ENCODE peak calls at places on chromosomes 16 and 17, in seven cellular contexts. Z is BJ, I is AG04450, S is K562, G is AG09319, V is mucosa of descending colon, N is RWPE1. Y is an unnamed sample.

GRCh38 chr17:77734371-77735050 is 224.0 kb upstream of the TNRC6C start:
- DNase-seq in I (no peak), N (peak), V (peak), S (peak), Z (no peak), G (peak), Y (peak)

GRCh38 chr17:10151667-10152496 is 46.5 kb downstream of the GAS7 start:
- DNase-seq in S (no peak), Z (no peak), V (peak), G (no peak), N (no peak), I (no peak), Y (no peak)

GRCh38 chr16:3641801-3642396 is 12.6 kb upstream of the DNASE1 start:
- DNase-seq in Z (no peak), N (no peak), V (no peak), G (no peak), I (no peak), S (peak), Y (no peak)

GRCh38 chr17:82932146-82933005 is 92.6 kb upstream of the ZNF750 start:
- DNase-seq in Z (no peak), S (no peak), I (peak), V (no peak), N (no peak), G (peak), Y (no peak)

GRCh38 chr17:17172990-17173389 is 33.1 kb downstream of the PLD6 start:
- DNase-seq in N (no peak), I (no peak), S (no peak), G (no peak), V (no peak), Z (no peak), Y (no peak)

GRCh38 chr16:2950773-2951172 is 13.3 kb upstream of the KREMEN2 start:
- DNase-seq in G (no peak), N (no peak), Z (no peak), V (no peak), I (no peak), S (peak), Y (no peak)

GRCh38 chr17:35664685-35665084 is 66.8 kb upstream of the RASL10B start:
- DNase-seq in N (no peak), G (no peak), Z (no peak), V (no peak), I (no peak), S (no peak), Y (no peak)

GRCh38 chr17:7838291-7839075 is 4.5 kb downstream of the KDM6B start:
- DNase-seq in N (no peak), S (peak), Z (no peak), G (no peak), I (no peak), V (peak), Y (no peak)

GRCh38 chr16:71358464-71359031 is at the start of gene CALB2:
- DNase-seq in G (no peak), I (no peak), V (peak), S (peak), Z (no peak), N (peak), Y (peak)

GRCh38 chr16:17177968-17178880 is 292.5 kb downstream of the XYLT1 start:
- DNase-seq in G (no peak), I (no peak), S (no peak), Z (no peak), N (no peak), V (no peak), Y (no peak)

GRCh38 chr17:81693491-81694360 is 9.4 kb upstream of the MRPL12 start:
- DNase-seq in V (no peak), S (no peak), Z (no peak), G (no peak), I (no peak), N (no peak), Y (no peak)

GRCh38 chr16:2471016-2471652 is at the start of gene NTN3:
- DNase-seq in Z (no peak), G (no peak), S (peak), V (no peak), N (no peak), I (no peak), Y (peak)

GRCh38 chr17:9924735-9925191 is 19.7 kb upstream of the RCVRN start:
- DNase-seq in N (peak), V (peak), Z (no peak), G (peak), S (peak), I (peak), Y (no peak)

GRCh38 chr17:68697850-68698313 is 96.7 kb upstream of the FAM20A start:
- DNase-seq in N (peak), G (peak), Z (peak), S (no peak), I (no peak), V (peak), Y (no peak)

GRCh38 chr16:65679785-65680184 is 557.9 kb upstream of the CDH11 start:
- DNase-seq in N (no peak), G (no peak), I (no peak), S (no peak), Z (no peak), V (no peak), Y (no peak)

GRCh38 chr16:84407588-84408313 is 39.4 kb downstream of the ATP2C2 start:
- DNase-seq in S (no peak), Z (no peak), N (no peak), V (no peak), G (no peak), I (no peak), Y (no peak)

GRCh38 chr17:43381204-43381603 is 17.6 kb upstream of the ARL4D start:
- DNase-seq in N (no peak), S (no peak), Z (no peak), G (no peak), V (no peak), I (no peak), Y (no peak)

GRCh38 chr16:15951852-15952251 is 2.4 kb downstream of the ABCC1 start:
- DNase-seq in I (no peak), V (no peak), G (no peak), Z (no peak), S (no peak), N (no peak), Y (no peak)

GRCh38 chr16:66588981-66589713 is 9.9 kb downstream of the CMTM2 start:
- DNase-seq in Z (no peak), I (no peak), N (no peak), G (no peak), V (peak), S (peak), Y (no peak)

GRCh38 chr16:86983621-86984020 is 333.6 kb downstream of the C16orf95 start:
- DNase-seq in V (no peak), N (no peak), G (no peak), Z (no peak), S (no peak), I (no peak), Y (no peak)

GRCh38 chr16:58507963-58508670 is 7.2 kb upstream of the SETD6 start:
- DNase-seq in Z (no peak), I (no peak), N (no peak), S (no peak), V (no peak), G (no peak), Y (no peak)

GRCh38 chr17:69936996-69937395 is 138.0 kb upstream of the KCNJ16 start:
- DNase-seq in N (no peak), Z (no peak), S (no peak), V (no peak), G (no peak), I (no peak), Y (no peak)

DNA sequence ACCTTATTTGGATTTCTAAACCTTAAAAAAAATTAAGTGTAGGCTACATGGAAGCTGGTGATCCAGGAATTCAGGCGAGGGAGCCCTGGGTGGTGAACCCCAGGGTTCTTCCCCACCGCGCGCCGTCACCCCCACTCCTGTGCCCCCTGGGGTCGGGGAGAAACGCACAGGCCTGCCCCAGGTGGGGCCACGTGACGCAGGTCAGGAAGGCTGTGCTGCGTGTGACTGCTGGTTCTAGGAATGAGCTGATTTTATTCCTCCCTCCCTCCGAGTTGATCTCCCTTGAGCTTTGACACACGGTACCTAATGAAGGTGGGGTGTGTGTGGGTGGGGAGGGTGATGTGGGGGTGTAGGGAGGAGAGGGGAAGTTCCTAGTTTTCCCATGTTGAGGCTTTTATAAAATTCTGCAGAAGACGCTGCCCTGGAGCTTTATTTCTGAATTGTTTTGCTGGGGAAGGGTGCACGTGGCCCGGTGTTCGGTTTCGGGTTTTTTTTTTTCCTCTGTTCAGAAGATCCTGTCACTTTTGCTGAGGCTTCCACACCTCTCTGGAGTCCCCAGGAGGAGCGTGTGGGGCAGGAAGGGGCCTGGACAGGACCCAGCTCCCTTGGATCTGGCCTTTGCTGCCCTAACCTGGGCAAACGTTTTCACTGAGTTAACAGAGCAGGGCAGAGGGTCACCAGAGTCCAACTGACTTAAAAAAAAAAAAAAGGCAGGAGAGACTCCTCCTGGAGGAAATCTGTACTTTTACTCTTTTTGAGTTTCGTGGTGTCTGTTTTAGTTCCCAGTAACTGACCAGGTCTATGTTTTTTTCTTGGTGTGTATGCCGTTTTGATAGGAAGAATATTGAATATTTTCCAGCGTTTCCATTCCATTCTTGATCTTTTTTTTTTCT is 55.8 kb upstream of the GSE1 start:
- DNase-seq in V (peak), S (peak), N (peak), G (no peak), I (no peak), Z (no peak), Y (no peak)
- TF ChIP-seq CTCF in V (no peak), S (no peak), N (peak), G (peak), I (peak), Z (peak), Y (no peak)

DNA sequence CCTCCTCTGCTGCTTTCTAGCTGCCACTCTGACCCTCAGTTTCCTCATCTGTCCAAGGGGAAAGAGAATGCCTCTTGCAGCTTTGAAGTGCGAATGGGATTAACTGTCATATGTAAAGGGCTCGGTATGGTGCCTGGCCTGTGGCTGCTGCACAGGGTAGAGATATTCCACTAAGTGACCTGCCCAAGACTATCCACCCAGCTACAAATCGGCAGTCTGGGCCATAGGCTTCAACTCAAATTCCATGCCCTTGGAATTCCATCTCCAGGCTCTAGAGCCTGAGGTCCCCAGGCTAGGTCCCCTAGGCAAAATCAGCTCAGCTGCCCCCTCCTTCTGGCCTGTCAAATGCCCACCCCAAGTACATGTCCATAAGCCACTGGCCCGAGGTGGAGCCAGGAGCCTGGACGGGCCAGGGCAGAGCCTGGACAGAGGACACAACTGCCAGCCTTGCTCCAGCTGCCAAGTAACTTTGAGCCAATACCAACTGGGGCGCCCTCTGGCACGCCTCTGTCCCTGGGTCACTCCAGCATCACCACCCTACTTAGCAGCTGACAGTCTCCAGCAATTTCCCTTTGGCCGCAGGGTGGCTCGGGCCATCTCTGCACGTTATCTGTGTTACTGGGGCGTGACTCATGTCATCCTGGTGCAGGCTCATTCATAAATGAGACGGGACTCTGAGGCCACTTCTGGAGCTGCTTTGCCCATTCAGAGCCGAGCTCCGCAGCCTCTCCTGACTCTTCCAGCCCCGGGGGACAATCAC is 57.1 kb downstream of the SDK2 start:
- DNase-seq in I (no peak), S (peak), N (no peak), G (no peak), Z (no peak), V (no peak), Y (no peak)
- TF ChIP-seq CTCF in I (no peak), S (peak), N (no peak), G (no peak), Z (no peak), V (no peak), Y (no peak)

GRCh38 chr17:49051269-49051668 is 54.1 kb downstream of the IGF2BP1 start:
- DNase-seq in S (no peak), Z (no peak), V (no peak), I (no peak), N (no peak), G (no peak), Y (no peak)
- TF ChIP-seq CTCF in S (no peak), Z (no peak), V (no peak), I (no peak), N (no peak), G (no peak), Y (no peak)

DNA sequence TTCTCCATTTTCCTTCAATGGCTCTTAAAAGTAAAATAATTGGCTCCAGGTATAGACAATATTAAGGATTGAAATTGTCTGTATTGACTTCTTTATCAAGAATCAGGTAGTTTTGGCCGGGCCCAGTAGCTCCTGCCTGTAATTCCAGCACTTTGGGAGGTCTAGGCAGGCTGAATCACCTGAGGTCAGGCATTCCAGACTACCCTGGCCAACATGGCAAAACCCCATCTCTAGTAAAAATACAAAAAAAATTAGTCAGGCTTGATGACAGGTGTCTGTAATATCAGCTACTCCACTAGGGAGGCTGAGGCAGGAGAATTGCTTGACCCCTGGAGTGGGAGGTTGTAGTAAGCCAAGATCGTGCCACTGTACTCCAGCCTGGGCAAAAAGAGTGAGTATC is 1008.5 kb upstream of the EEF2KMT start:
- DNase-seq in I (no peak), Z (no peak), S (no peak), V (no peak), G (no peak), N (no peak), Y (no peak)
- TF ChIP-seq CTCF in I (no peak), Z (no peak), S (no peak), V (no peak), G (no peak), N (no peak), Y (no peak)